ENCODE peak calls at places on chromosome 22, in six cellular contexts. D is body of pancreas; S is brain microvascular endothelial cell; G is RWPE1; N is CD4-positive, CD25-positive, alpha-beta regulatory T cell; E is A673. A is an unnamed sample.

GRCh38 chr22:49207008-49207775 is 620.5 kb downstream of the BRD1 start:
- DNase-seq in D (no peak), S (no peak), G (no peak), N (no peak), E (no peak), A (peak)

GRCh38 chr22:38177044-38177443 is 4.6 kb downstream of the PLA2G6 start:
- DNase-seq in D (no peak), S (no peak), G (no peak), N (no peak), E (no peak), A (no peak)

GRCh38 chr22:19990609-19991394 is 25.8 kb downstream of the ARVCF start:
- DNase-seq in D (no peak), S (no peak), G (no peak), N (no peak), E (peak), A (peak)

GRCh38 chr22:44119669-44120313 is 60.9 kb upstream of the PARVG start:
- DNase-seq in D (no peak), S (no peak), G (no peak), N (no peak), E (no peak), A (no peak)

GRCh38 chr22:45710469-45710868 is 38.8 kb downstream of the ATXN10 start:
- DNase-seq in D (no peak), S (no peak), G (no peak), N (no peak), E (no peak), A (no peak)

GRCh38 chr22:20080445-20080775 is 369 bp downstream of the DGCR8 start:
- DNase-seq in D (peak), S (peak), G (peak), N (peak), E (peak), A (peak)

GRCh38 chr22:27879923-27880322 is 39.1 kb downstream of the PITPNB start:
- DNase-seq in D (no peak), S (peak), G (peak), N (no peak), E (peak), A (no peak)

GRCh38 chr22:43100223-43100622 is 10.3 kb upstream of the BIK start:
- DNase-seq in D (no peak), S (no peak), G (no peak), N (no peak), E (no peak), A (no peak)

GRCh38 chr22:44702479-44703219 is 645 bp downstream of the PRR5 start:
- DNase-seq in D (peak), S (peak), G (no peak), N (no peak), E (peak), A (no peak)

GRCh38 chr22:33519140-33519973 is 400.9 kb downstream of the LARGE1 start:
- DNase-seq in D (peak), S (peak), G (no peak), N (no peak), E (peak), A (no peak)

GRCh38 chr22:41917906-41918791 is 3.3 kb upstream of the SHISA8 start:
- DNase-seq in D (peak), S (peak), G (peak), N (no peak), E (peak), A (peak)

GRCh38 chr22:47163876-47164513 is 401.5 kb downstream of the TBC1D22A start:
- DNase-seq in D (peak), S (no peak), G (no peak), N (no peak), E (no peak), A (peak)

GRCh38 chr22:42948205-42948804 is 66.6 kb downstream of the PACSIN2 start:
- DNase-seq in D (no peak), S (no peak), G (no peak), N (no peak), E (no peak), A (no peak)

GRCh38 chr22:46902998-46903916 is 140.8 kb downstream of the TBC1D22A start:
- DNase-seq in D (no peak), S (no peak), G (no peak), N (no peak), E (no peak), A (no peak)

GRCh38 chr22:33271390-33272161 is 213.4 kb upstream of the SYN3 start:
- DNase-seq in D (peak), S (peak), G (no peak), N (no peak), E (no peak), A (no peak)

GRCh38 chr22:38312261-38312800 is 4.9 kb downstream of the CSNK1E start:
- DNase-seq in D (no peak), S (no peak), G (no peak), N (no peak), E (no peak), A (no peak)

GRCh38 chr22:44677299-44678244 is 24.4 kb upstream of the PRR5 start:
- DNase-seq in D (no peak), S (no peak), G (no peak), N (no peak), E (no peak), A (no peak)

GRCh38 chr22:19597399-19597735 is 73.2 kb upstream of the CLDN5 start:
- DNase-seq in D (no peak), S (no peak), G (no peak), N (peak), E (no peak), A (no peak)

GRCh38 chr22:33796494-33796893 is 123.8 kb downstream of the LARGE1 start:
- DNase-seq in D (no peak), S (no peak), G (no peak), N (no peak), E (no peak), A (no peak)

GRCh38 chr22:23704829-23705228 is 14.0 kb downstream of the RGL4 start:
- DNase-seq in D (no peak), S (no peak), G (no peak), N (peak), E (no peak), A (no peak)

GRCh38 chr22:39254122-39254521 is 9.3 kb upstream of the PDGFB start:
- DNase-seq in D (no peak), S (no peak), G (no peak), N (no peak), E (no peak), A (no peak)

GRCh38 chr22:22810018-22810427 is 77.6 kb upstream of the IGLL5 start:
- DNase-seq in D (peak), S (no peak), G (no peak), N (peak), E (peak), A (peak)

GRCh38 chr22:48431014-48431413 is 1396.7 kb downstream of the BRD1 start:
- DNase-seq in D (no peak), S (no peak), G (no peak), N (no peak), E (no peak), A (no peak)

GRCh38 chr22:25027552-25027951 is 75.0 kb downstream of the KIAA1671 start:
- DNase-seq in D (no peak), S (no peak), G (peak), N (no peak), E (no peak), A (no peak)

GRCh38 chr22:37636186-37636948 is 3.1 kb upstream of the SH3BP1 start:
- DNase-seq in D (no peak), S (peak), G (no peak), N (no peak), E (peak), A (no peak)

GRCh38 chr22:48749555-48750227 is 1078.0 kb downstream of the BRD1 start:
- DNase-seq in D (no peak), S (no peak), G (no peak), N (no peak), E (no peak), A (no peak)

GRCh38 chr22:46547883-46548244 is 10.4 kb upstream of the CELSR1 start:
- DNase-seq in D (peak), S (peak), G (no peak), N (no peak), E (no peak), A (no peak)

GRCh38 chr22:19942071-19942885 is 660 bp upstream of the TXNRD2 start:
- DNase-seq in D (no peak), S (peak), G (no peak), N (no peak), E (peak), A (no peak)

GRCh38 chr22:22375586-22376351 is 131.2 kb downstream of the VPREB1 start:
- DNase-seq in D (peak), S (no peak), G (no peak), N (no peak), E (no peak), A (no peak)

GRCh38 chr22:23120415-23120899 is 21.3 kb downstream of the RSPH14 start:
- DNase-seq in D (no peak), S (no peak), G (no peak), N (no peak), E (no peak), A (no peak)

GRCh38 chr22:45200862-45201511 is 37.3 kb downstream of the NUP50 start:
- DNase-seq in D (no peak), S (peak), G (no peak), N (no peak), E (no peak), A (no peak)

GRCh38 chr22:30824096-30824495 is 129.4 kb downstream of the OSBP2 start:
- DNase-seq in D (no peak), S (no peak), G (no peak), N (no peak), E (no peak), A (no peak)

GRCh38 chr22:28187612-28188011 is 268.6 kb upstream of the PITPNB start:
- DNase-seq in D (no peak), S (no peak), G (no peak), N (no peak), E (no peak), A (no peak)

GRCh38 chr22:29635734-29636357 is 32.4 kb downstream of the NF2 start:
- DNase-seq in D (no peak), S (no peak), G (peak), N (peak), E (peak), A (no peak)

GRCh38 chr22:33579448-33580093 is 340.7 kb downstream of the LARGE1 start:
- DNase-seq in D (peak), S (peak), G (peak), N (no peak), E (peak), A (peak)

GRCh38 chr22:32475428-32476010 is 908 bp downstream of the FBXO7 start:
- DNase-seq in D (peak), S (no peak), G (no peak), N (no peak), E (peak), A (peak)

GRCh38 chr22:50260801-50261614 is 475 bp downstream of the MAPK12 start:
- DNase-seq in D (peak), S (peak), G (no peak), N (no peak), E (peak), A (no peak)

GRCh38 chr22:31995046-31995445 is 48.0 kb upstream of the SLC5A1 start:
- DNase-seq in D (no peak), S (no peak), G (no peak), N (no peak), E (peak), A (no peak)

GRCh38 chr22:38088723-38089473 is 4.9 kb upstream of the SLC16A8 start:
- DNase-seq in D (no peak), S (no peak), G (no peak), N (no peak), E (peak), A (no peak)

GRCh38 chr22:36563444-36563843 is 34.5 kb upstream of the EIF3D start:
- DNase-seq in D (no peak), S (no peak), G (no peak), N (no peak), E (no peak), A (no peak)
- H3K27ac ChIP-seq in D (no peak), S (no peak), G (no peak), N (no peak), E (no peak), A (no peak)

DNA sequence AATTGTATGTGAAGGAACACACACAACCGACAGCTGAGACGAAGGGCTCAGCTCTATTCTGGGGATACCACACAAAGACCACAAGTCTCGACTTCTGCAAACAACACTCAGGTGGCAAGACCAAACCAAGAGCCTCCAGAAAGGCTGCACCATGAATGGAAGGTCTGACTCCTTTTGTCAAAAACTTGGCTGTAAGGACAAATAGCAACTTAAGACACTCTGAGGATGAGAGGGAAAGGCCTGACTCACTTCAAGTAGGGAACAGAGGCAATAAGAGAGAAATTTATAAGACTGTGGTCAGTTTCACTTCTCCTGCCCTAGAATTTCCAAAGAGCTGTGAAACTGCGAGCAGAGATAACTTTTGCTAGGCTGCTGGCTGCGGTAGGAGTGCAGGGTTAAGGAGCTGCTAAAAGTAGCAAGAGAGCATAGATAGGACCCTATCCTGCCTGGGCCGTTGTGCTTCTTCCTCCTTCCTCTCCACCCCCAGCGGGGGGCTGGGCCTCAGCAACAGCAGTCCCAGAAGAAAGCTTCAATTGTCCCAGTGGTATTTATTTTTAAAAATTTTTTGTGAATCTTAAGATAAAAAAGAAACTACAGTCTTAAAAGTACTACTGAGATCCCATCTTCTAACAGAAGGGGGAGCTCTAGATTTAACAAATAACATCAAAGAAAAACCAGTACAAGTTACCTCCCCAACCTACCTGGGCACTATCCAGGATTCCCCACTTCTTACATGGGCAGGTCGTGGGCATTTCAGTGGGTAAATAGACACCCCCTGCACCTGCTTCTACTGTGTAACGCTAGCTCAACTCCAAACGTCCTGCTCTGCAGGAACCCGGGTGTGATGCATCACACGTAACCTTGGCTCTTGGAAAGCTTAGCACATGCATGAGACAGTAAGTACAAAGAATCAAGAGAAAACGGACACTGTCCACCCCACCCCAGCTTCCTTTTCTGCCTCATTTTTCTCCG is 66.4 kb downstream of the SGSM3 start:
- DNase-seq in D (no peak), S (peak), G (peak), N (peak), E (peak), A (no peak)
- H3K27ac ChIP-seq in D (peak), S (peak), G (peak), N (peak), E (no peak), A (peak)

GRCh38 chr22:18108187-18108586 is 2.4 kb upstream of the TUBA8 start:
- DNase-seq in D (no peak), S (no peak), G (no peak), N (no peak), E (no peak), A (no peak)

GRCh38 chr22:18110194-18110943 is at the start of gene TUBA8:
- DNase-seq in D (peak), S (peak), G (peak), N (no peak), E (peak), A (peak)

GRCh38 chr22:18110944-18111758 is 542 bp downstream of the TUBA8 start:
- DNase-seq in D (no peak), S (no peak), G (no peak), N (no peak), E (no peak), A (peak)

GRCh38 chr22:18111759-18112330 is 1.2 kb downstream of the TUBA8 start:
- DNase-seq in D (no peak), S (no peak), G (no peak), N (no peak), E (no peak), A (peak)

DNA sequence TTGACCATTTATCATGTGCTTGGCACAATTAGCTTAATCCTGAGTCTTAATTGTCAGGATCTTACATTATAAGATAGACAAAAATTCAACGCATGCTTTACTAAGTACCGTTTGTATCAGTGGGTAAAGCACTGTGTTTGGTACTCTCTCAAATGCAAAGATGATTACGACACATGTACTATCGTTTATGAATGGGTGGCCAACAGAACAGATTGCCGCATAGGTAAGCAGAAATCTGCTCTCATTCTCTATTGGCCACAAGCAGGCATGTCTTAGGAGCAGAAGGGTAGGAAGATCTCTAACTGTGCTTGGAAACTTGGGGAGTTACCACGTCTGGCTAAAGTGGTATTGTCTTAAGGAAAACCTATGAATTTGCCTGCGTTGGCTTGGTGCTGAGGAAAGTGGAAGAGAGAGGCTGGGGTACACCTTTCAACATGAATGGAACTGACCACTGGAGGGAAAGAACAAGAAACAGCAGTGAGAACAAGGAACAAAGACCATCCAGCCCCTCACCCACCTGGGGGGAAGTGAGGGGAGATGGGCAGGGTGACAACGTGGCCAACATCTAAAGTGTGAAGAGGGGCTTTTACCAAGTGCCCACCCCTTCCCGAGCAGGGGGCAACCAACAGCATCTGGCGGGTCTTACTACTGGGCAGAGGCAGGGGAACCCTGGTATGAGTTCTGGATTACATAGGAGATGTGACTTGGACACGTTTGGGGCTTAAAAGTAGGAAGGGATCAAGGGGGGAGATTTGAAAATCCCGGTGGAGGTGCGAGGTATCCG is 1.0 kb upstream of the TUBA8 start:
- DNase-seq in D (no peak), S (no peak), G (no peak), N (no peak), E (no peak), A (no peak)
- H3K27ac ChIP-seq in D (no peak), S (no peak), G (no peak), N (no peak), E (no peak), A (no peak)

GRCh38 chr22:35065183-35065582 is 775 bp upstream of the ISX start:
- DNase-seq in D (no peak), S (no peak), G (no peak), N (no peak), E (no peak), A (no peak)
- H3K27ac ChIP-seq in D (no peak), S (no peak), G (no peak), N (no peak), E (no peak), A (no peak)

DNA sequence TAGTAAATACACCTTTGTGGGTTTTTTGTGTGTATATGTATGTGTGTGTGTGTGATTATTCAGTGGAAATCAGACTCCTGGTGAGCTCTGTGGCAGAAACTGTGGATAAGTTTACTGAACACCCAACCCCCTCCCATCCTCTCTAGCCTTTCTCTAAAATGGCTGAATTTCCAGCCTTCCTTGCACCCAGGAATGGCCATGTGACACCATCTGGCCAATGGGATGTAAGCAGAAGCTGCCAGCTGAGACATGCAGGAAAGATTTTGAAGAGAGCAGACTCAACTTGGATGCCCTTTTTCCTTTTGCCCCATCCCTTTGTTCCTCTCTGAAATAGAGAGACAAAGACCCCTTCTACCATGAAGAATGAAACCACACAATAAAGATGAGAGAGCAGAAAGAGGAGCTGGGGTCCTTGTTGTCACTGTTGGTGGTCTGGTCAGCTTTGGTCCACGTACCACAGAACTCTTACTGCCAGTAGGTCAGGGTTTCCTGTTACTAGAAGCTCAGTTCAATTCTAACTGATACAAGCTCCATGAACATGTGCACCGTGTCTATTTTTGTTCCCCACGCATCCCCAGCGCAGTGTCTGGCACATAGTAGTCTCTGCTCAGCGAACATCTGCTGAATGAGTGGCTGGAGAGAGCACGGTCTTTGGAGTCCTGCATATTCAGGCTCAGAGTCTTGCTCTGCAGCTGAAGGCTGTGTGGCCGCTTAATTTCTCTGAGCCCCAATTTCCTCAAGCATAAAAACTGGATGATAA is 57.5 kb downstream of the SEZ6L start:
- DNase-seq in D (no peak), S (no peak), G (no peak), N (no peak), E (no peak), A (no peak)
- H3K27ac ChIP-seq in D (no peak), S (no peak), G (no peak), N (no peak), E (no peak), A (no peak)

A was measured in upper lobe of left lung.